ENCODE peak calls at places on chromosomes 1 and 21, in seven cellular contexts. One of them, this sample, is unnamed. For H3K4me1, the result is how much of the 10 kb centered on the place peaks cover.

GRCh38 chr1:27301582-27302199 is 20.3 kb upstream of the TMEM222 start:
- DNase-seq in pancreas: no peak
- DNase-seq in neural progenitor cell: no peak
- DNase-seq in thoracic aorta: no peak
- DNase-seq in uterus: no peak
- DNase-seq in left ventricle myocardium inferior: no peak
- DNase-seq in Peyer's patch: no peak
- DNase-seq in this sample: no peak

GRCh38 chr1:120178799-120179419 is 2.6 kb upstream of the SEC22B start:
- DNase-seq in pancreas: no peak
- DNase-seq in neural progenitor cell: peak
- DNase-seq in thoracic aorta: no peak
- DNase-seq in uterus: no peak
- DNase-seq in left ventricle myocardium inferior: no peak
- DNase-seq in Peyer's patch: no peak
- DNase-seq in this sample: no peak

GRCh38 chr1:204258213-204259115 is 44.7 kb upstream of the GOLT1A start:
- DNase-seq in pancreas: peak
- DNase-seq in neural progenitor cell: peak
- DNase-seq in thoracic aorta: no peak
- DNase-seq in uterus: peak
- DNase-seq in left ventricle myocardium inferior: peak
- DNase-seq in Peyer's patch: peak
- DNase-seq in this sample: peak

GRCh38 chr1:25676488-25676887 is 59.9 kb downstream of the MAN1C1 start:
- DNase-seq in pancreas: no peak
- DNase-seq in neural progenitor cell: no peak
- DNase-seq in thoracic aorta: no peak
- DNase-seq in uterus: no peak
- DNase-seq in left ventricle myocardium inferior: no peak
- DNase-seq in Peyer's patch: no peak
- DNase-seq in this sample: no peak

GRCh38 chr1:215543191-215543606 is 23.9 kb upstream of the KCTD3 start:
- DNase-seq in pancreas: no peak
- DNase-seq in neural progenitor cell: no peak
- DNase-seq in thoracic aorta: no peak
- DNase-seq in uterus: no peak
- DNase-seq in left ventricle myocardium inferior: no peak
- DNase-seq in Peyer's patch: no peak
- DNase-seq in this sample: no peak

GRCh38 chr1:100234432-100234831 is 15.2 kb downstream of the DBT start:
- DNase-seq in pancreas: no peak
- DNase-seq in neural progenitor cell: no peak
- DNase-seq in thoracic aorta: no peak
- DNase-seq in uterus: no peak
- DNase-seq in left ventricle myocardium inferior: no peak
- DNase-seq in Peyer's patch: no peak
- DNase-seq in this sample: no peak

GRCh38 chr1:16180291-16180824 is 24.5 kb upstream of the EPHA2 start:
- DNase-seq in pancreas: no peak
- DNase-seq in neural progenitor cell: no peak
- DNase-seq in thoracic aorta: no peak
- DNase-seq in uterus: no peak
- DNase-seq in left ventricle myocardium inferior: no peak
- DNase-seq in Peyer's patch: no peak
- DNase-seq in this sample: no peak

GRCh38 chr1:217040696-217041095 is 317.5 kb upstream of the ESRRG start:
- DNase-seq in pancreas: no peak
- DNase-seq in neural progenitor cell: no peak
- DNase-seq in thoracic aorta: no peak
- DNase-seq in uterus: no peak
- DNase-seq in left ventricle myocardium inferior: no peak
- DNase-seq in Peyer's patch: no peak
- DNase-seq in this sample: no peak

GRCh38 chr1:224524679-224525078 is 90.1 kb upstream of the WDR26 start:
- DNase-seq in pancreas: no peak
- DNase-seq in neural progenitor cell: no peak
- DNase-seq in thoracic aorta: no peak
- DNase-seq in uterus: no peak
- DNase-seq in left ventricle myocardium inferior: no peak
- DNase-seq in Peyer's patch: no peak
- DNase-seq in this sample: no peak

GRCh38 chr1:41925712-41926111 is 7.0 kb upstream of the HIVEP3 start:
- DNase-seq in pancreas: no peak
- DNase-seq in neural progenitor cell: no peak
- DNase-seq in thoracic aorta: no peak
- DNase-seq in uterus: no peak
- DNase-seq in left ventricle myocardium inferior: no peak
- DNase-seq in Peyer's patch: no peak
- DNase-seq in this sample: no peak

GRCh38 chr21:35635261-35635660 is 425.1 kb downstream of the SETD4 start:
- DNase-seq in pancreas: no peak
- DNase-seq in neural progenitor cell: no peak
- DNase-seq in thoracic aorta: no peak
- DNase-seq in uterus: no peak
- DNase-seq in left ventricle myocardium inferior: no peak
- DNase-seq in Peyer's patch: no peak
- DNase-seq in this sample: no peak

GRCh38 chr1:28265577-28265976 is 6.3 kb downstream of the SESN2 start:
- DNase-seq in pancreas: no peak
- DNase-seq in neural progenitor cell: no peak
- DNase-seq in thoracic aorta: no peak
- DNase-seq in uterus: no peak
- DNase-seq in left ventricle myocardium inferior: no peak
- DNase-seq in Peyer's patch: no peak
- DNase-seq in this sample: no peak

GRCh38 chr1:116506132-116507004 is 64.5 kb downstream of the CD58 start:
- DNase-seq in pancreas: no peak
- DNase-seq in neural progenitor cell: no peak
- DNase-seq in thoracic aorta: no peak
- DNase-seq in uterus: no peak
- DNase-seq in left ventricle myocardium inferior: no peak
- DNase-seq in Peyer's patch: no peak
- DNase-seq in this sample: no peak

GRCh38 chr1:116511459-116512019 is 59.3 kb downstream of the CD58 start:
- DNase-seq in pancreas: no peak
- DNase-seq in neural progenitor cell: no peak
- DNase-seq in thoracic aorta: no peak
- DNase-seq in uterus: no peak
- DNase-seq in left ventricle myocardium inferior: no peak
- DNase-seq in Peyer's patch: no peak
- DNase-seq in this sample: no peak

GRCh38 chr1:116508090-116508983 is 62.5 kb downstream of the CD58 start:
- DNase-seq in pancreas: no peak
- DNase-seq in neural progenitor cell: no peak
- DNase-seq in thoracic aorta: no peak
- DNase-seq in uterus: no peak
- DNase-seq in left ventricle myocardium inferior: no peak
- DNase-seq in Peyer's patch: no peak
- DNase-seq in this sample: no peak

GRCh38 chr1:116510361-116510760 is 60.5 kb downstream of the CD58 start:
- DNase-seq in pancreas: no peak
- DNase-seq in neural progenitor cell: no peak
- DNase-seq in thoracic aorta: no peak
- DNase-seq in uterus: no peak
- DNase-seq in left ventricle myocardium inferior: no peak
- DNase-seq in Peyer's patch: no peak
- DNase-seq in this sample: no peak

DNA sequence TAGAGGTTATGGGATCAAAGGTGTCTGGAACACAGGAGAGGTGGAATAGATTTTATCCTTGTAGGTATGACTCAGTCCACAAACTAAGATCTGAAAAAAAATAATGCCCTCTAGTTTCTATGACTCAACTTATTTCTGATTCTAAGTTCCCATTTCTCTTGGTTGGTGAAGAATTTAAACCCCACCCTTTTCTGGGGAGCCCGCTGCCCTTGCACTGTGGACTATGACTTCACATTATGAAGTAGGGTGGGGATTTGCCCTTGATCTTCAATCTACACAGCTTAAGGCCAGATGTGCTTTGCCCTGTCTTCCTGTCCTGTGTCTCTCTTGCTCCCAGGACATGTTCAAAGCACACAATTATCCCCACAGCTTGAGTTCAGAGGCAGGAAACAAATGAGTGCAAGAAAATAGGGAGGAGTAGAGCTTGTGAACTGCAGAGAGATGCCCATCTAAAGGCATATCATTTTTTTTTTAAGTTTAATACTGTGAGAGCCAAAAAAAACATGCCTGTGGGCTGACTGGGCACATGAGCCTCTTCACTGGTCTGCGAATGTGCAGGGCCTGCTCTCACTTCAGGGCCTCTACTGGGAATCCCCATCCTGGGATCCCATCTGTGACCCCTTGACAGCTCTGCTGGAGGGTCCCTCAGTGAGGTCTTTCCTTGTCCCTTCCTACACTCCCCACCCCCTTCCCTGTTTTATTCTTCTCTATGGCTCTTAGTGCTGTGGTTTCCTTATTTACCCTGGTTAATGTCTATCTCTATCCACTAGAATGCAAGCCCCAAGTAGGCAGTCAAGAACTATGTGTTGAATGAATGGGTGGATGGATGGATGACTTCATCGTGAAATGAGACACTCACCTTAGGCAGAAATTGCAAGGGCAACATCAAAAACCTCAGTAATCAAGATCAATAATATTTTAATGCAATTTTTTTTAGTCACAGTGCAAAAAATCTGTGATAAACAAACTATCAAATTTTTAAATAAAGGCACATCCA is 61.5 kb downstream of the CD58 start:
- DNase-seq in pancreas: no peak
- DNase-seq in neural progenitor cell: no peak
- DNase-seq in thoracic aorta: no peak
- DNase-seq in uterus: no peak
- DNase-seq in left ventricle myocardium inferior: no peak
- DNase-seq in Peyer's patch: no peak
- DNase-seq in this sample: no peak
- H3K4me1 ChIP-seq in pancreas: under half
- H3K4me1 ChIP-seq in neural progenitor cell: under half
- H3K4me1 ChIP-seq in thoracic aorta: under half
- H3K4me1 ChIP-seq in uterus: under half
- H3K4me1 ChIP-seq in left ventricle myocardium inferior: under half
- H3K4me1 ChIP-seq in Peyer's patch: under half
- H3K4me1 ChIP-seq in this sample: under half

GRCh38 chr1:3350441-3351261 is 103.8 kb upstream of the ARHGEF16 start:
- DNase-seq in pancreas: no peak
- DNase-seq in neural progenitor cell: peak
- DNase-seq in thoracic aorta: peak
- DNase-seq in uterus: peak
- DNase-seq in left ventricle myocardium inferior: peak
- DNase-seq in Peyer's patch: no peak
- DNase-seq in this sample: no peak
- TF ChIP-seq CTCF in pancreas: no peak
- TF ChIP-seq CTCF in neural progenitor cell: no peak
- TF ChIP-seq CTCF in thoracic aorta: peak
- TF ChIP-seq CTCF in uterus: no peak
- TF ChIP-seq CTCF in left ventricle myocardium inferior: peak
- TF ChIP-seq CTCF in Peyer's patch: no peak
- TF ChIP-seq CTCF in this sample: no peak

DNA sequence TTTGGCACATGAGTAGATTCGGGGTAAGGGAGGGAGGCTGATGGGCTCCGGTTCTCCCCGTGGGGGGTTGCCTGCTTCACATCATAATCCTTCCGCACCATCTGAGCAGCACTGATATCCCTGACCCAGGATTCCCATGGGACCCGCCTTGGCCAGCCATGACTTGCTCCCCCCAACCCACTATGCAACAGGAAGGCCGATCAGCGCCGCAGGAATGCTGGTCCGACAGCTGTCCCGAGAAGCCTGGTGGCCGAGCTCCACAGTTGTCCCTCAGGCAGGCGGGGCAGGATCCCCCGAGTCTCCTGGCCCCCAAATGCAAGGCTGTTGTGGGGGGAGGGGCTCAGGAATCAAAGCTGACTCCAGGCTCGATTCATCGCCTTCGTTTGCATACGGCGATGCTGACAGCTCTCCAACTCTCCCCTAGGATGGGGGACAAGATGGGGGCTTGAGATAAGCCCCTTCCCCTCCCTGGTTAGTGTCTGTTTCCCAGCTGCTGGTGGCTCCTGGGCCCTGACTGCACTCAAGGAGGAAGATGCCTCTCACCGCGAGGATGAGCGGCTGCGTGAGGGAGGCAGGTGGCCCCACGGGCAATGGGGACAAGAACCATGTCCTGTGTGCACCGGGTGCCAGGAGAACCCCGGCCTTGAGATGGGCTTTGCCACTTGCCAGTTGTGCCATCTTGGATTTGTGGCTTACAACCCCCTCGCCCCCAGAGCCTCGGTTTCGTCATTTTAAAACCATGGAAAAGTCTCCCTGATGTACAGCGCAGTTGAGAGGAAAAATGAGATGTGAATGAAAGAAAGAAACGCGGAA is 9.4 kb downstream of the DRAXIN start:
- DNase-seq in pancreas: no peak
- DNase-seq in neural progenitor cell: peak
- DNase-seq in thoracic aorta: no peak
- DNase-seq in uterus: no peak
- DNase-seq in left ventricle myocardium inferior: no peak
- DNase-seq in Peyer's patch: no peak
- DNase-seq in this sample: no peak
- H3K27ac ChIP-seq in pancreas: no peak
- H3K27ac ChIP-seq in neural progenitor cell: peak
- H3K27ac ChIP-seq in thoracic aorta: no peak
- H3K27ac ChIP-seq in uterus: no peak
- H3K27ac ChIP-seq in left ventricle myocardium inferior: no peak
- H3K27ac ChIP-seq in Peyer's patch: no peak
- H3K27ac ChIP-seq in this sample: no peak

GRCh38 chr1:66343569-66344325 is 190.2 kb upstream of the SGIP1 start:
- DNase-seq in pancreas: no peak
- DNase-seq in neural progenitor cell: no peak
- DNase-seq in thoracic aorta: no peak
- DNase-seq in uterus: no peak
- DNase-seq in left ventricle myocardium inferior: no peak
- DNase-seq in Peyer's patch: no peak
- DNase-seq in this sample: no peak
- H3K4me1 ChIP-seq in pancreas: under half
- H3K4me1 ChIP-seq in neural progenitor cell: under half
- H3K4me1 ChIP-seq in thoracic aorta: under half
- H3K4me1 ChIP-seq in uterus: under half
- H3K4me1 ChIP-seq in left ventricle myocardium inferior: half or more
- H3K4me1 ChIP-seq in Peyer's patch: under half
- H3K4me1 ChIP-seq in this sample: under half

GRCh38 chr1:46718727-46719622 is at the start of gene EFCAB14:
- DNase-seq in pancreas: peak
- DNase-seq in neural progenitor cell: peak
- DNase-seq in thoracic aorta: peak
- DNase-seq in uterus: peak
- DNase-seq in left ventricle myocardium inferior: peak
- DNase-seq in Peyer's patch: peak
- DNase-seq in this sample: peak
- TF ChIP-seq CTCF in pancreas: no peak
- TF ChIP-seq CTCF in neural progenitor cell: no peak
- TF ChIP-seq CTCF in thoracic aorta: no peak
- TF ChIP-seq CTCF in uterus: peak
- TF ChIP-seq CTCF in left ventricle myocardium inferior: no peak
- TF ChIP-seq CTCF in Peyer's patch: no peak
- TF ChIP-seq CTCF in this sample: no peak

DNA sequence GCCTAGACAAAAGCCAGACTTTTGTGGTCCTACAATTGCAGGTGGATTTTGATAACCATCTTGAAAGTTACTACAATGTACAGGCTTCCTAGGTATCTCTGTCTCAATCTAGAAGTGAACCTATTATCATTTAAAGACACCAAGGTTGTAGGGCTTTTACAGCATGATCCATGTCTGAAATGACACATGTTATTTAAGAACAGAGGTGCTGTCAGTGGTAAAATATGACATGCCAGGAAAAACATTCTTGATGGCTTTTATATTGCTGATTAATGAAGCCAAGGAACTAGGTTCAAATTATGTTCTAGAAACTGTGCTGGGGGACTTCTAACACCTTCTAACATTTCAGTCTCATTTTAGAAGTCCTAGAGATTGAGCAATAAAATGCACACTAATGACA is 253.1 kb downstream of the SDCCAG8 start:
- DNase-seq in pancreas: no peak
- DNase-seq in neural progenitor cell: no peak
- DNase-seq in thoracic aorta: no peak
- DNase-seq in uterus: no peak
- DNase-seq in left ventricle myocardium inferior: no peak
- DNase-seq in Peyer's patch: no peak
- DNase-seq in this sample: no peak
- H3K27ac ChIP-seq in pancreas: no peak
- H3K27ac ChIP-seq in neural progenitor cell: no peak
- H3K27ac ChIP-seq in thoracic aorta: no peak
- H3K27ac ChIP-seq in uterus: no peak
- H3K27ac ChIP-seq in left ventricle myocardium inferior: no peak
- H3K27ac ChIP-seq in Peyer's patch: no peak
- H3K27ac ChIP-seq in this sample: no peak

This sample was measured in lung.